ENCODE peak calls at places on chromosomes 16 and 17, in four cellular contexts. One of them, this sample, is unnamed.

GRCh38 chr16:67053767-67054334 is 24.9 kb downstream of the CBFB start:
- DNase-seq in activated gamma-delta T cell treated with Interleukin-2 at 50 U/mL for 16 hours: no peak
- DNase-seq in Calu3: no peak
- DNase-seq in iPS-NIHi11: no peak
- DNase-seq in this sample: no peak

GRCh38 chr16:66572356-66572755 is 6.1 kb downstream of the CMTM1 start:
- DNase-seq in activated gamma-delta T cell treated with Interleukin-2 at 50 U/mL for 16 hours: no peak
- DNase-seq in Calu3: no peak
- DNase-seq in iPS-NIHi11: no peak
- DNase-seq in this sample: no peak

GRCh38 chr17:60557805-60558204 is 31.8 kb upstream of the APPBP2 start:
- DNase-seq in activated gamma-delta T cell treated with Interleukin-2 at 50 U/mL for 16 hours: no peak
- DNase-seq in Calu3: no peak
- DNase-seq in iPS-NIHi11: no peak
- DNase-seq in this sample: no peak

GRCh38 chr16:75326333-75326732 is 74.9 kb upstream of the BCAR1 start:
- DNase-seq in activated gamma-delta T cell treated with Interleukin-2 at 50 U/mL for 16 hours: no peak
- DNase-seq in Calu3: no peak
- DNase-seq in iPS-NIHi11: no peak
- DNase-seq in this sample: no peak

GRCh38 chr17:38511126-38512108 is 83.2 kb downstream of the ARHGAP23 start:
- DNase-seq in activated gamma-delta T cell treated with Interleukin-2 at 50 U/mL for 16 hours: no peak
- DNase-seq in Calu3: no peak
- DNase-seq in iPS-NIHi11: peak
- DNase-seq in this sample: no peak

GRCh38 chr16:88705076-88705684 is 1.0 kb downstream of the RNF166 start:
- DNase-seq in activated gamma-delta T cell treated with Interleukin-2 at 50 U/mL for 16 hours: peak
- DNase-seq in Calu3: no peak
- DNase-seq in iPS-NIHi11: no peak
- DNase-seq in this sample: no peak

GRCh38 chr17:31663576-31663975 is 195.5 kb downstream of the COPRS start:
- DNase-seq in activated gamma-delta T cell treated with Interleukin-2 at 50 U/mL for 16 hours: no peak
- DNase-seq in Calu3: no peak
- DNase-seq in iPS-NIHi11: no peak
- DNase-seq in this sample: no peak

GRCh38 chr16:70522216-70523000 is 946 bp downstream of the COG4 start:
- DNase-seq in activated gamma-delta T cell treated with Interleukin-2 at 50 U/mL for 16 hours: no peak
- DNase-seq in Calu3: no peak
- DNase-seq in iPS-NIHi11: no peak
- DNase-seq in this sample: no peak

GRCh38 chr16:87602821-87603683 is 744 bp downstream of the JPH3 start:
- DNase-seq in activated gamma-delta T cell treated with Interleukin-2 at 50 U/mL for 16 hours: no peak
- DNase-seq in Calu3: no peak
- DNase-seq in iPS-NIHi11: peak
- DNase-seq in this sample: no peak

GRCh38 chr17:40510328-40510648 is 8.9 kb upstream of the TNS4 start:
- DNase-seq in activated gamma-delta T cell treated with Interleukin-2 at 50 U/mL for 16 hours: no peak
- DNase-seq in Calu3: peak
- DNase-seq in iPS-NIHi11: no peak
- DNase-seq in this sample: no peak

GRCh38 chr16:19755268-19755667 is 37.2 kb downstream of the IQCK start:
- DNase-seq in activated gamma-delta T cell treated with Interleukin-2 at 50 U/mL for 16 hours: no peak
- DNase-seq in Calu3: no peak
- DNase-seq in iPS-NIHi11: no peak
- DNase-seq in this sample: no peak

GRCh38 chr17:50035421-50035879 is 20.5 kb upstream of the ITGA3 start:
- DNase-seq in activated gamma-delta T cell treated with Interleukin-2 at 50 U/mL for 16 hours: no peak
- DNase-seq in Calu3: no peak
- DNase-seq in iPS-NIHi11: no peak
- DNase-seq in this sample: no peak

GRCh38 chr16:50282010-50282538 is 15.7 kb downstream of the ADCY7 start:
- DNase-seq in activated gamma-delta T cell treated with Interleukin-2 at 50 U/mL for 16 hours: peak
- DNase-seq in Calu3: no peak
- DNase-seq in iPS-NIHi11: no peak
- DNase-seq in this sample: no peak

GRCh38 chr16:55125818-55126385 is 195.2 kb downstream of the IRX5 start:
- DNase-seq in activated gamma-delta T cell treated with Interleukin-2 at 50 U/mL for 16 hours: no peak
- DNase-seq in Calu3: no peak
- DNase-seq in iPS-NIHi11: no peak
- DNase-seq in this sample: no peak

GRCh38 chr16:82124651-82125050 is 45.4 kb downstream of the MPHOSPH6 start:
- DNase-seq in activated gamma-delta T cell treated with Interleukin-2 at 50 U/mL for 16 hours: no peak
- DNase-seq in Calu3: no peak
- DNase-seq in iPS-NIHi11: no peak
- DNase-seq in this sample: no peak

GRCh38 chr17:48544356-48545021 is 420 bp downstream of the HOXB2 start:
- DNase-seq in activated gamma-delta T cell treated with Interleukin-2 at 50 U/mL for 16 hours: peak
- DNase-seq in Calu3: peak
- DNase-seq in iPS-NIHi11: no peak
- DNase-seq in this sample: peak

GRCh38 chr16:67562918-67563707 is 787 bp downstream of the CTCF start:
- DNase-seq in activated gamma-delta T cell treated with Interleukin-2 at 50 U/mL for 16 hours: peak
- DNase-seq in Calu3: peak
- DNase-seq in iPS-NIHi11: peak
- DNase-seq in this sample: peak

GRCh38 chr17:2190014-2190413 is 113.6 kb downstream of the SMG6 start:
- DNase-seq in activated gamma-delta T cell treated with Interleukin-2 at 50 U/mL for 16 hours: no peak
- DNase-seq in Calu3: no peak
- DNase-seq in iPS-NIHi11: no peak
- DNase-seq in this sample: no peak

GRCh38 chr16:1413684-1414531 is 596 bp downstream of the UNKL start:
- DNase-seq in activated gamma-delta T cell treated with Interleukin-2 at 50 U/mL for 16 hours: peak
- DNase-seq in Calu3: peak
- DNase-seq in iPS-NIHi11: peak
- DNase-seq in this sample: peak

GRCh38 chr16:54287758-54288591 is 1.4 kb upstream of the IRX3 start:
- DNase-seq in activated gamma-delta T cell treated with Interleukin-2 at 50 U/mL for 16 hours: no peak
- DNase-seq in Calu3: no peak
- DNase-seq in iPS-NIHi11: no peak
- DNase-seq in this sample: no peak

GRCh38 chr16:49484936-49485335 is 111.3 kb downstream of the C16orf78 start:
- DNase-seq in activated gamma-delta T cell treated with Interleukin-2 at 50 U/mL for 16 hours: no peak
- DNase-seq in Calu3: no peak
- DNase-seq in iPS-NIHi11: no peak
- DNase-seq in this sample: no peak

GRCh38 chr17:73589096-73589980 is 54.9 kb downstream of the SDK2 start:
- DNase-seq in activated gamma-delta T cell treated with Interleukin-2 at 50 U/mL for 16 hours: no peak
- DNase-seq in Calu3: no peak
- DNase-seq in iPS-NIHi11: no peak
- DNase-seq in this sample: no peak

GRCh38 chr16:23917621-23918020 is 81.8 kb downstream of the PRKCB start:
- DNase-seq in activated gamma-delta T cell treated with Interleukin-2 at 50 U/mL for 16 hours: no peak
- DNase-seq in Calu3: no peak
- DNase-seq in iPS-NIHi11: no peak
- DNase-seq in this sample: no peak

GRCh38 chr17:82399030-82399429 is 19.1 kb upstream of the HEXD start:
- DNase-seq in activated gamma-delta T cell treated with Interleukin-2 at 50 U/mL for 16 hours: no peak
- DNase-seq in Calu3: no peak
- DNase-seq in iPS-NIHi11: peak
- DNase-seq in this sample: no peak